ENCODE peak calls at places on chromosomes 2 and 18, in five cellular contexts. W is GM23248, F is mammary epithelial cell, V is SK-N-MC, O is fibroblast of lung. R is an unnamed sample.

GRCh38 chr2:12057436-12058166 is 311.2 kb downstream of the LPIN1 start:
- DNase-seq in W (no peak), F (no peak), V (no peak), O (peak), R (no peak)

GRCh38 chr2:164145093-164145987 is 409.5 kb upstream of the FIGN start:
- DNase-seq in W (peak), F (peak), V (no peak), O (peak), R (no peak)

GRCh38 chr2:74093426-74093825 is 54.3 kb downstream of the BOLA3 start:
- DNase-seq in W (no peak), F (no peak), V (no peak), O (no peak), R (no peak)

GRCh38 chr2:84631047-84631446 is 114.7 kb downstream of the DNAH6 start:
- DNase-seq in W (peak), F (peak), V (no peak), O (peak), R (no peak)

GRCh38 chr2:200728630-200729029 is 83.1 kb upstream of the BZW1 start:
- DNase-seq in W (peak), F (peak), V (no peak), O (peak), R (no peak)

GRCh38 chr18:63956755-63957154 is 7.7 kb downstream of the HMSD start:
- DNase-seq in W (peak), F (no peak), V (no peak), O (no peak), R (no peak)

GRCh38 chr2:134217924-134218323 is 35.9 kb upstream of the MGAT5 start:
- DNase-seq in W (peak), F (peak), V (no peak), O (peak), R (no peak)

GRCh38 chr2:7111626-7112025 is 194.4 kb downstream of the RNF144A start:
- DNase-seq in W (peak), F (peak), V (no peak), O (no peak), R (no peak)

GRCh38 chr18:32189723-32190591 is at the start of gene MEP1B:
- DNase-seq in W (no peak), F (no peak), V (no peak), O (no peak), R (no peak)

GRCh38 chr2:239777219-239777618 is 247.9 kb downstream of the NDUFA10 start:
- DNase-seq in W (no peak), F (no peak), V (no peak), O (no peak), R (no peak)

GRCh38 chr2:67487993-67488392 is 90.9 kb downstream of the ETAA1 start:
- DNase-seq in W (no peak), F (no peak), V (no peak), O (no peak), R (no peak)

GRCh38 chr2:20650412-20650879 is 452 bp downstream of the HS1BP3 start:
- DNase-seq in W (peak), F (peak), V (no peak), O (peak), R (no peak)

GRCh38 chr2:263774-264492 is at the start of gene SH3YL1:
- DNase-seq in W (peak), F (peak), V (no peak), O (peak), R (no peak)

GRCh38 chr18:77114070-77114563 is 18.5 kb downstream of the MBP start:
- DNase-seq in W (no peak), F (no peak), V (no peak), O (no peak), R (no peak)

GRCh38 chr2:241390301-241391206 is 34.5 kb downstream of the FARP2 start:
- DNase-seq in W (no peak), F (peak), V (no peak), O (no peak), R (peak)

GRCh38 chr2:33442528-33443069 is 33.9 kb upstream of the RASGRP3 start:
- DNase-seq in W (peak), F (no peak), V (no peak), O (no peak), R (no peak)

GRCh38 chr2:45987856-45988255 is 309.4 kb upstream of the EPAS1 start:
- DNase-seq in W (no peak), F (no peak), V (no peak), O (no peak), R (no peak)

GRCh38 chr18:31426021-31426420 is 21.5 kb upstream of the DSG3 start:
- DNase-seq in W (no peak), F (peak), V (no peak), O (no peak), R (no peak)

GRCh38 chr2:148658807-148659722 is 14.5 kb downstream of the EPC2 start:
- DNase-seq in W (peak), F (peak), V (no peak), O (peak), R (no peak)

GRCh38 chr2:203578511-203579130 is 43.5 kb upstream of the RAPH1 start:
- DNase-seq in W (no peak), F (peak), V (no peak), O (no peak), R (no peak)

GRCh38 chr2:220504890-220505564 is 877.6 kb downstream of the SLC4A3 start:
- DNase-seq in W (peak), F (peak), V (no peak), O (peak), R (peak)

GRCh38 chr2:170656669-170657068 is 58.5 kb upstream of the SP5 start:
- DNase-seq in W (no peak), F (no peak), V (no peak), O (no peak), R (no peak)

GRCh38 chr2:124913873-124914272 is 888.8 kb downstream of the CNTNAP5 start:
- DNase-seq in W (no peak), F (no peak), V (no peak), O (peak), R (no peak)

GRCh38 chr2:85769236-85769986 is 15.6 kb downstream of the ATOH8 start:
- DNase-seq in W (peak), F (no peak), V (no peak), O (no peak), R (no peak)

GRCh38 chr18:79071037-79071960 is 2.1 kb downstream of the ATP9B start:
- DNase-seq in W (no peak), F (no peak), V (no peak), O (no peak), R (no peak)

GRCh38 chr2:929965-930364 is 20.7 kb upstream of the SNTG2 start:
- DNase-seq in W (no peak), F (no peak), V (no peak), O (no peak), R (no peak)

GRCh38 chr2:179059026-179059680 is 9.2 kb upstream of the CCDC141 start:
- DNase-seq in W (no peak), F (no peak), V (no peak), O (no peak), R (no peak)

GRCh38 chr2:221571391-221572179 is 519 bp downstream of the EPHA4 start:
- DNase-seq in W (peak), F (peak), V (no peak), O (peak), R (no peak)
- TF ChIP-seq EZH2 in W (no peak), F (no peak), V (no peak), O (no peak), R (no peak)

DNA sequence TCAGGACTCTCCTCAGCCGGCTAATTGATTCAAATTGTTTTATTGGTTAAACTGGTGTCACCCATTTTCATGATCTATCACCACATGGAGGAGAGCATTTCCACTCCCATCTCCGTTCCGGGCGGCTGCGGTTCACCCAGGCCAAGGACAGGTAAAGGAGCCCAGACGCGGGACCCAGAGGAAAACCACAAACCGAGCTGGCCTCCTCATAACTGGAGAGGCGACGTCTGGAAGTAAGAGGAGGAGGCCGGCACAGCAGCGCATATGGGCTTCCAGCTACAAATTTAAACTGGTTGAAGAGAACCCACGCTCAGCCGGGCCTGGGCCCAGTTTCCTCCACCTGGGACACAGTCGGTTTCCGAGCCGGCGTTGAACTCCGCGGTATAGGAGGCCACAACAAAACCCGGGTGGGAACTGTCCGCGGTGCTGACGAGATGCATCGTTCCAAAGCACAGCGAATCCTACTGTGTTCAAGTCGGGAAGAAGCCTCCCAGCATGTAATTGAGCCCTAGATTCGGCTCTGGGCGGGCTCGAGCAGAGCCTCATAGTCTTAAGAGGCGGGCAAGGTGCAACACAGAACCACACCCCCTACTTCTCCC is 3.0 kb upstream of the SKOR2 start:
- DNase-seq in W (peak), F (peak), V (no peak), O (peak), R (no peak)
- TF ChIP-seq EZH2 in W (peak), F (peak), V (no peak), O (no peak), R (no peak)

DNA sequence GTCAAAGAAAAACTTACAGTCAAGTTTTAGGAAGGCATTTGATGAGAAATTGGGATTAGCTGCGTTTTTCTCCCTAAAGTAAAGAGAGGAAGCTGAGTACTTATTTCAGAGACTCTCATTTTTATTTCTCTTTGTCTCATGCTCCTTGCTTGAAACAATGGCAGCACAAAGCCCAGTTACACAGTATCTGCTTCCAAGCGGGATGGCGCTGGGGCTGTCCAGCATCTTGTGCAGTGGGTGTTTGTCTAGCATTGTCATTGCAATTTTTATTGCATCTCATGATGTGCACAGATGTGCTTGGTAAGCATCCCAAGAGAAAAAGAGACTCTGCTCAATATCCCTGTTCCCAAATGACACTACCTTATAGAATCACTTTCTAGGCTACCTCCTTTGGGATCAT is 102.8 kb upstream of the ZNF521 start:
- DNase-seq in W (no peak), F (no peak), V (no peak), O (no peak), R (no peak)
- TF ChIP-seq EZH2 in W (no peak), F (no peak), V (no peak), O (no peak), R (no peak)

DNA sequence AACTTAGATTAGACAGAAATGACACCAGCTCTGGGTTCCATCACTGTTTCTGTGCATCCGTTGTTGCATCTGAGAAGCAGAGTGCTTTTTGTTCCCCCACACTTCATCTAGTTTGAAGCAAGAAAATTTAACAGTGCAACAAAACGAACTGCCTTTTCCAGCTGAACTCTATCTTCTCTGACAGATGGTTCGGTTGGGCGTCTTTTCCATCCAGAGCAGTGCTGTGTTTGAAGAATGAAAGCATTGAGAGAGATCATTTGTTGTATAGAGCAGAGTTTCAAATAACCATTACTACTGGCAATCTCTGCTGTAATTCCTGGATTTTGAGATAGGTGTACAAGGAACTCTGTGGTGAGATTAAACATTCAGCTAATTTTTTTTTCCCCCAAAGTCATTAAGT is 757.6 kb downstream of the DPP10 start:
- DNase-seq in W (no peak), F (no peak), V (no peak), O (no peak), R (no peak)
- TF ChIP-seq EZH2 in W (no peak), F (no peak), V (no peak), O (no peak), R (no peak)

DNA sequence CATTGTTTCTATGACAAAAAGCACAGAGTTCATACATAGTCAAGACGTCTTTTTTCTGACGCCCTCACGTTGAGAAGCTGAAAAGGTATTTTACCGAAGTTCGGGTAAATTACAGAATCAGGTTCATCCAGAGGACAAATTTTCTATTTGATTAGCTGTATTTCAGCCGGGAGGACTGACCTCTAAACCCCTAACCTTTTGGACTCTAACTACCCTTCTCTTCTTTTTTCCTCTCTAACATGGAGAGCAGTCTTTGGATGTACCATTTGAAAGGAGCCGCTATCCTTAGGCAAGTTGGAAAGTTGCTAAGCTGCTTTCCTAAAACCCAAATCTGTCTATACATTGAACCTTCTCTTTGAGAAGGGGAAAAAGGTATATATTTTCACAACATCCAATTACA is 2.3 kb upstream of the HOXD3 start:
- DNase-seq in W (no peak), F (no peak), V (no peak), O (no peak), R (no peak)
- TF ChIP-seq EZH2 in W (no peak), F (no peak), V (no peak), O (peak), R (no peak)